ENCODE peak calls at places on chromosomes 16 and 17, in eight cellular contexts. P is cerebellar nuclear complex; H is lung microvascular endothelial cell; Y is RWPE1; O is stimulated activated naive B cell treated with anti-CD40 and anti-IgM and Interleukin-4, amounts not matched to agents 10 μg/mL and 1 μg/mL and 100 μg/mL, for 72 hours; U is HL-60; Q is CD8-positive, alpha-beta T cell; T is substantia nigra. W is an unnamed sample.

GRCh38 chr17:57486978-57487377 is 230.7 kb downstream of the MSI2 start:
- DNase-seq in P (peak), Y (no peak), T (peak), U (peak), H (no peak), O (no peak), Q (no peak), W (no peak)

GRCh38 chr16:10493276-10493675 is 87.1 kb downstream of the EMP2 start:
- DNase-seq in H (no peak), Y (no peak), P (no peak), U (no peak), T (no peak), Q (no peak), O (no peak), W (no peak)

GRCh38 chr17:38947189-38947588 is 20.0 kb downstream of the FBXO47 start:
- DNase-seq in U (no peak), O (no peak), H (no peak), T (no peak), Y (no peak), P (no peak), Q (no peak), W (no peak)

GRCh38 chr16:89890200-89890599 is 16.8 kb downstream of the TCF25 start:
- DNase-seq in P (no peak), U (no peak), O (no peak), H (no peak), Y (no peak), Q (no peak), T (no peak), W (no peak)

GRCh38 chr17:16027708-16028584 is 28.3 kb downstream of the TTC19 start:
- DNase-seq in P (no peak), T (no peak), H (peak), Q (no peak), O (peak), Y (peak), U (no peak), W (no peak)

GRCh38 chr16:82741073-82741615 is 114.4 kb downstream of the CDH13 start:
- DNase-seq in H (no peak), Q (no peak), O (no peak), U (no peak), Y (no peak), P (no peak), T (no peak), W (no peak)

GRCh38 chr17:5509482-5509881 is 23.1 kb downstream of the MIS12 start:
- DNase-seq in Y (no peak), T (no peak), P (no peak), O (no peak), U (no peak), Q (no peak), H (peak), W (no peak)

GRCh38 chr16:79887541-79888540 is 287.3 kb upstream of the MAF start:
- DNase-seq in H (no peak), U (no peak), Q (no peak), T (no peak), P (no peak), O (no peak), Y (no peak), W (no peak)

GRCh38 chr17:49585422-49586027 is 9.9 kb downstream of the NXPH3 start:
- DNase-seq in H (no peak), P (no peak), U (no peak), Y (no peak), Q (no peak), T (no peak), O (no peak), W (no peak)

GRCh38 chr17:75814900-75815373 is 29.3 kb downstream of the UNC13D start:
- DNase-seq in Q (no peak), P (no peak), T (no peak), H (peak), O (no peak), Y (peak), U (no peak), W (no peak)

GRCh38 chr16:4465977-4466779 is 8.2 kb downstream of the NMRAL1 start:
- DNase-seq in H (no peak), P (no peak), Q (peak), O (no peak), Y (no peak), U (peak), T (no peak), W (no peak)

GRCh38 chr17:77451894-77452852 is 311.4 kb downstream of the SEC14L1 start:
- DNase-seq in T (peak), O (no peak), Q (no peak), P (no peak), Y (peak), U (no peak), H (peak), W (peak)

GRCh38 chr17:45160505-45161287 is 979 bp upstream of the HEXIM2 start:
- DNase-seq in O (peak), P (no peak), U (peak), Y (no peak), Q (peak), T (peak), H (peak), W (peak)

GRCh38 chr16:50152807-50153647 is at the start of gene TENT4B:
- DNase-seq in H (peak), O (peak), P (no peak), U (peak), T (peak), Q (peak), Y (peak), W (peak)

GRCh38 chr16:87602821-87603683 is 744 bp downstream of the JPH3 start:
- DNase-seq in Q (no peak), T (no peak), H (no peak), O (no peak), Y (no peak), U (no peak), P (no peak), W (peak)